ENCODE peak calls at places on chromosomes 6 and 20, in eight cellular contexts. One of them, this sample, is unnamed.

GRCh38 chr6:13814938-13815575 is 700 bp upstream of the MCUR1 start:
- DNase-seq in cardiac fibroblast: no peak
- DNase-seq in coronary artery: no peak
- DNase-seq in HL-60: no peak
- DNase-seq in dorsolateral prefrontal cortex: no peak
- DNase-seq in Panc1: no peak
- DNase-seq in fibroblast of the aortic adventitia: peak
- DNase-seq in osteocyte: no peak
- DNase-seq in this sample: no peak

GRCh38 chr20:14189794-14190402 is 147.5 kb downstream of the FLRT3 start:
- DNase-seq in cardiac fibroblast: peak
- DNase-seq in coronary artery: no peak
- DNase-seq in HL-60: no peak
- DNase-seq in dorsolateral prefrontal cortex: no peak
- DNase-seq in Panc1: peak
- DNase-seq in fibroblast of the aortic adventitia: peak
- DNase-seq in osteocyte: no peak
- DNase-seq in this sample: peak

GRCh38 chr6:158560787-158561246 is 926 bp downstream of the TMEM181 start:
- DNase-seq in cardiac fibroblast: peak
- DNase-seq in coronary artery: peak
- DNase-seq in HL-60: no peak
- DNase-seq in dorsolateral prefrontal cortex: no peak
- DNase-seq in Panc1: no peak
- DNase-seq in fibroblast of the aortic adventitia: peak
- DNase-seq in osteocyte: no peak
- DNase-seq in this sample: peak

GRCh38 chr6:27795697-27796494 is 116.3 kb downstream of the OR2B2 start:
- DNase-seq in cardiac fibroblast: peak
- DNase-seq in coronary artery: no peak
- DNase-seq in HL-60: peak
- DNase-seq in dorsolateral prefrontal cortex: no peak
- DNase-seq in Panc1: peak
- DNase-seq in fibroblast of the aortic adventitia: peak
- DNase-seq in osteocyte: no peak
- DNase-seq in this sample: peak

GRCh38 chr6:18207438-18207837 is 52.2 kb downstream of the KDM1B start:
- DNase-seq in cardiac fibroblast: no peak
- DNase-seq in coronary artery: no peak
- DNase-seq in HL-60: no peak
- DNase-seq in dorsolateral prefrontal cortex: no peak
- DNase-seq in Panc1: no peak
- DNase-seq in fibroblast of the aortic adventitia: no peak
- DNase-seq in osteocyte: no peak
- DNase-seq in this sample: no peak

GRCh38 chr6:31874084-31874670 is 4.6 kb downstream of the SLC44A4 start:
- DNase-seq in cardiac fibroblast: no peak
- DNase-seq in coronary artery: no peak
- DNase-seq in HL-60: no peak
- DNase-seq in dorsolateral prefrontal cortex: no peak
- DNase-seq in Panc1: no peak
- DNase-seq in fibroblast of the aortic adventitia: no peak
- DNase-seq in osteocyte: no peak
- DNase-seq in this sample: no peak

GRCh38 chr6:73041051-73041450 is 184.2 kb downstream of the KHDC1L start:
- DNase-seq in cardiac fibroblast: no peak
- DNase-seq in coronary artery: no peak
- DNase-seq in HL-60: no peak
- DNase-seq in dorsolateral prefrontal cortex: no peak
- DNase-seq in Panc1: no peak
- DNase-seq in fibroblast of the aortic adventitia: no peak
- DNase-seq in osteocyte: no peak
- DNase-seq in this sample: no peak

GRCh38 chr6:147933201-147933600 is 409.4 kb upstream of the SASH1 start:
- DNase-seq in cardiac fibroblast: no peak
- DNase-seq in coronary artery: no peak
- DNase-seq in HL-60: no peak
- DNase-seq in dorsolateral prefrontal cortex: no peak
- DNase-seq in Panc1: no peak
- DNase-seq in fibroblast of the aortic adventitia: no peak
- DNase-seq in osteocyte: no peak
- DNase-seq in this sample: no peak

GRCh38 chr6:154466139-154466538 is 44.3 kb downstream of the CNKSR3 start:
- DNase-seq in cardiac fibroblast: no peak
- DNase-seq in coronary artery: no peak
- DNase-seq in HL-60: no peak
- DNase-seq in dorsolateral prefrontal cortex: no peak
- DNase-seq in Panc1: no peak
- DNase-seq in fibroblast of the aortic adventitia: no peak
- DNase-seq in osteocyte: no peak
- DNase-seq in this sample: no peak

GRCh38 chr20:44247676-44248419 is 740 bp downstream of the GDAP1L1 start:
- DNase-seq in cardiac fibroblast: peak
- DNase-seq in coronary artery: no peak
- DNase-seq in HL-60: peak
- DNase-seq in dorsolateral prefrontal cortex: peak
- DNase-seq in Panc1: no peak
- DNase-seq in fibroblast of the aortic adventitia: peak
- DNase-seq in osteocyte: no peak
- DNase-seq in this sample: peak

DNA sequence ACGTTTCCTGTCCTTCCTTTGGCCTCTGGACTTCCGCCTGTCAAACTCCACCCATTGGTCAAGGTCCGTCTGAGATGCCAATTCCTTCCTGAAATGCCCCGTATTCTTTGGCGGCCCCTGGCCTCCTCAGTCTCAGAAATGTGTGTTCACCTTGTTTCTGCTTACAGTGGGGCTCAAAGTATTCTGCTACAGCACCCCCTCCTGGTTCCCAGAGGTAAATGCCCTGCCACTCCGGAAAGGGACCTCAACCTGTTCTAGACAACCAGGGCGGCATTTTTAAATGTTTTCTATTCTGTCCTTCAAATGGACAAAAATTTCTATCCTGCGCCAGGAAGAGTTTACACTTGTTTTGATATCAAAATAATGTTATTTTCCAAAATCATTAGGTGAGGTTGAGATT is 12.1 kb upstream of the PAX1 start:
- DNase-seq in cardiac fibroblast: no peak
- DNase-seq in coronary artery: no peak
- DNase-seq in HL-60: no peak
- DNase-seq in dorsolateral prefrontal cortex: no peak
- DNase-seq in Panc1: no peak
- DNase-seq in fibroblast of the aortic adventitia: no peak
- DNase-seq in osteocyte: no peak
- DNase-seq in this sample: no peak
- TF ChIP-seq CTCF in cardiac fibroblast: no peak
- TF ChIP-seq CTCF in coronary artery: no peak
- TF ChIP-seq CTCF in HL-60: peak
- TF ChIP-seq CTCF in dorsolateral prefrontal cortex: peak
- TF ChIP-seq CTCF in Panc1: peak
- TF ChIP-seq CTCF in fibroblast of the aortic adventitia: no peak
- TF ChIP-seq CTCF in osteocyte: no peak
- TF ChIP-seq CTCF in this sample: no peak

GRCh38 chr6:22147469-22147815 is 149.4 kb downstream of the PRL start:
- DNase-seq in cardiac fibroblast: no peak
- DNase-seq in coronary artery: no peak
- DNase-seq in HL-60: no peak
- DNase-seq in dorsolateral prefrontal cortex: no peak
- DNase-seq in Panc1: no peak
- DNase-seq in fibroblast of the aortic adventitia: no peak
- DNase-seq in osteocyte: no peak
- DNase-seq in this sample: no peak

GRCh38 chr6:22146581-22147468 is 150.0 kb downstream of the PRL start:
- DNase-seq in cardiac fibroblast: peak
- DNase-seq in coronary artery: no peak
- DNase-seq in HL-60: no peak
- DNase-seq in dorsolateral prefrontal cortex: peak
- DNase-seq in Panc1: no peak
- DNase-seq in fibroblast of the aortic adventitia: no peak
- DNase-seq in osteocyte: no peak
- DNase-seq in this sample: no peak

GRCh38 chr6:22147983-22148797 is 148.6 kb downstream of the PRL start:
- DNase-seq in cardiac fibroblast: peak
- DNase-seq in coronary artery: no peak
- DNase-seq in HL-60: no peak
- DNase-seq in dorsolateral prefrontal cortex: peak
- DNase-seq in Panc1: no peak
- DNase-seq in fibroblast of the aortic adventitia: peak
- DNase-seq in osteocyte: peak
- DNase-seq in this sample: peak

GRCh38 chr6:22145294-22145693 is 151.5 kb downstream of the PRL start:
- DNase-seq in cardiac fibroblast: no peak
- DNase-seq in coronary artery: no peak
- DNase-seq in HL-60: no peak
- DNase-seq in dorsolateral prefrontal cortex: no peak
- DNase-seq in Panc1: no peak
- DNase-seq in fibroblast of the aortic adventitia: no peak
- DNase-seq in osteocyte: no peak
- DNase-seq in this sample: no peak

DNA sequence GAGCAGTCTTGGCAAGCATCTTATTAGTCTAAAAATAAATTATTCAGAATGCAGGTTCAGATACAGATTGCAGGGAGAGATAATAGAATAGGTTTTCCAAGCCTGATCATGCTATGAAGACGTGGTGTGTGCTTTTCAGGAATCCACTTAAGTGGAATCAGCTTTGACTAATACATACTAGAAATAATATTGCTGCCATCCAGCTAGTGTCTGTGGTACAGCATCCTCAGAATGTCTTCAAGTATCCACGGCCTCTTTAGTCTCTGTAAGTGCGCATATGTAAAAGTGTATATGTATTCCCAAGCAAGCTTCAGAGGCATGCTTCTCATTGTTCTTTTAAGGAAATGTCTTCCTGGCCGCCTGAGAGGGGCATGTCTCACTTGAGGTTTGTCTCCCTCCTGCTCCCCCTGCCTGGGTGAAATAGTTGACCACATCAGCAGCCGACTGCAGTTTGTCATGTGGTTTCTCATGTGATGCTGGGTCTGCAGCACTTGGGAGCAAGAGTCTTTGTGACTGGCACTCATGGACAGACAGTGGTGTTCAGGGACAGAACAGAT is 150.9 kb downstream of the PRL start:
- DNase-seq in cardiac fibroblast: peak
- DNase-seq in coronary artery: no peak
- DNase-seq in HL-60: no peak
- DNase-seq in dorsolateral prefrontal cortex: peak
- DNase-seq in Panc1: peak
- DNase-seq in fibroblast of the aortic adventitia: peak
- DNase-seq in osteocyte: no peak
- DNase-seq in this sample: peak
- TF ChIP-seq CTCF in cardiac fibroblast: no peak
- TF ChIP-seq CTCF in coronary artery: no peak
- TF ChIP-seq CTCF in HL-60: no peak
- TF ChIP-seq CTCF in dorsolateral prefrontal cortex: peak
- TF ChIP-seq CTCF in Panc1: no peak
- TF ChIP-seq CTCF in fibroblast of the aortic adventitia: peak
- TF ChIP-seq CTCF in osteocyte: peak
- TF ChIP-seq CTCF in this sample: peak

DNA sequence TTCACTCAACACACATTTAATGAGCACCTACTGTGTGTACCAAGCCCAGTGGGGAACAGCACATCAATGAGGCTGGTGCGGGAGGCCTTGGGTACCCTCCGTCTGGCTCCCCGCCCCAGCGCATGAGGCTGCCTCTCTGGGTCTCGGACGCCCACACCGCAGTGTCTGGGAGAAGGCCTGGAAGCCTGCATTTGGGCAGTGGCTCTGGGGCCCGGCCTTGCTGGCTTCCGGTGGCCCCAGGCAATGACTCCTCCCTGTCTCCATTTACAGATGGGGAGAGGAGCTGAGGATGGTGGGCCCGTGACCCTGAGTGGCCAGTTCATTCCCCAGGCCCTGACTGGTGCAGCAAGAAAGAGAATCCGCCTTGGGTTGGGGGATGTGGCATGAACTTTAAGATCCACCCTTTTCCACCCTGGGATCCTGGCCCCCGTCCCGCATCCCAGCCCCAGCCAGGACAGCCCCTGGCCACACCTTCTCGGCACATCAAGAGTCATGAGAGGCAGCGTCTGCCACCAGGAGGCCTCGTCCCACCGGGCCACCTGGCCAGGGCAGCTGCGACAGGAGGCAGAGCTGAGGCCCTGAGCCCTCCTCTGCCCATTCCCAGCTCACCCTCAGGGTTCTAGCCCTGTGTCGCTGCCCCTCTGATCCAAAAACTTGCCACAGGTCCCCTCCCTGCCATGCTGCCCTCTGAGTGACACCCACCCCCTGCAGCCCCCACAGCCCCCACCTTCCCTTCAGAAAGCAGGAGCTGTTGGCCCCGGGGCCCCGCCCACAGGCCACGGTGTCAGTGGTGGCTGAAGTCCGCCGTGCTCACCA is 17.5 kb upstream of the MRGBP start:
- DNase-seq in cardiac fibroblast: no peak
- DNase-seq in coronary artery: no peak
- DNase-seq in HL-60: no peak
- DNase-seq in dorsolateral prefrontal cortex: no peak
- DNase-seq in Panc1: no peak
- DNase-seq in fibroblast of the aortic adventitia: no peak
- DNase-seq in osteocyte: no peak
- DNase-seq in this sample: no peak
- TF ChIP-seq CTCF in cardiac fibroblast: no peak
- TF ChIP-seq CTCF in coronary artery: no peak
- TF ChIP-seq CTCF in HL-60: no peak
- TF ChIP-seq CTCF in dorsolateral prefrontal cortex: no peak
- TF ChIP-seq CTCF in Panc1: no peak
- TF ChIP-seq CTCF in fibroblast of the aortic adventitia: no peak
- TF ChIP-seq CTCF in osteocyte: no peak
- TF ChIP-seq CTCF in this sample: no peak

GRCh38 chr20:951384-952169 is 35.4 kb upstream of the ANGPT4 start:
- DNase-seq in cardiac fibroblast: no peak
- DNase-seq in coronary artery: no peak
- DNase-seq in HL-60: no peak
- DNase-seq in dorsolateral prefrontal cortex: no peak
- DNase-seq in Panc1: no peak
- DNase-seq in fibroblast of the aortic adventitia: no peak
- DNase-seq in osteocyte: no peak
- DNase-seq in this sample: no peak
- TF ChIP-seq CTCF in cardiac fibroblast: no peak
- TF ChIP-seq CTCF in coronary artery: no peak
- TF ChIP-seq CTCF in HL-60: no peak
- TF ChIP-seq CTCF in dorsolateral prefrontal cortex: no peak
- TF ChIP-seq CTCF in Panc1: peak
- TF ChIP-seq CTCF in fibroblast of the aortic adventitia: no peak
- TF ChIP-seq CTCF in osteocyte: no peak
- TF ChIP-seq CTCF in this sample: no peak

GRCh38 chr6:152993431-152993830 is 9.1 kb downstream of the MTRF1L start:
- DNase-seq in cardiac fibroblast: no peak
- DNase-seq in coronary artery: no peak
- DNase-seq in HL-60: no peak
- DNase-seq in dorsolateral prefrontal cortex: no peak
- DNase-seq in Panc1: no peak
- DNase-seq in fibroblast of the aortic adventitia: no peak
- DNase-seq in osteocyte: no peak
- DNase-seq in this sample: no peak
- TF ChIP-seq CTCF in cardiac fibroblast: peak
- TF ChIP-seq CTCF in coronary artery: no peak
- TF ChIP-seq CTCF in HL-60: no peak
- TF ChIP-seq CTCF in dorsolateral prefrontal cortex: no peak
- TF ChIP-seq CTCF in Panc1: peak
- TF ChIP-seq CTCF in fibroblast of the aortic adventitia: no peak
- TF ChIP-seq CTCF in osteocyte: peak
- TF ChIP-seq CTCF in this sample: peak

This sample was measured in fibroblast of villous mesenchyme.